ENCODE peak calls at places on chromosomes 12 and 14, in ten cellular contexts. M is left lobe of liver, C is cardiac septum, Z is coronary artery, X is GM10248, H is H9, R is A172, F is AG09319, N is NCI-H1417 treated with DMSO at 0.1 percent for 48 hours, B is SK-N-SH. T is an unnamed sample.

GRCh38 chr12:12734561-12735071 is 17.4 kb downstream of the CDKN1B start:
- DNase-seq in M (no peak), C (no peak), Z (no peak), X (no peak), H (no peak), R (no peak), F (no peak), N (no peak), B (no peak), T (no peak)

GRCh38 chr14:57009585-57010515 is 199.6 kb upstream of the OTX2 start:
- DNase-seq in M (no peak), C (no peak), Z (no peak), X (no peak), H (no peak), R (peak; percentile 13), F (no peak), N (no peak), B (peak; percentile 37), T (no peak)

GRCh38 chr12:28217805-28218204 is 27.5 kb downstream of the CCDC91 start:
- DNase-seq in M (no peak), C (no peak), Z (no peak), X (no peak), H (no peak), R (no peak), F (no peak), N (no peak), B (no peak), T (no peak)

GRCh38 chr12:81261508-81262207 is 183.8 kb downstream of the ACSS3 start:
- DNase-seq in M (no peak), C (no peak), Z (no peak), X (no peak), H (no peak), R (no peak), F (no peak), N (no peak), B (no peak), T (no peak)

GRCh38 chr12:123621101-123621500 is 12.4 kb downstream of the EIF2B1 start:
- DNase-seq in M (no peak), C (peak; percentile 49), Z (no peak), X (no peak), H (no peak), R (no peak), F (peak; percentile 76), N (no peak), B (no peak), T (no peak)

GRCh38 chr12:91778091-91778819 is 367.4 kb downstream of the BTG1 start:
- DNase-seq in M (no peak), C (no peak), Z (no peak), X (peak; percentile 9), H (no peak), R (peak; percentile 50), F (no peak), N (no peak), B (no peak), T (no peak)

GRCh38 chr12:40185303-40185693 is 39.5 kb upstream of the LRRK2 start:
- DNase-seq in M (no peak), C (no peak), Z (no peak), X (no peak), H (no peak), R (no peak), F (no peak), N (no peak), B (no peak), T (no peak)

GRCh38 chr14:34246206-34246605 is 215.8 kb downstream of the SPTSSA start:
- DNase-seq in M (no peak), C (no peak), Z (no peak), X (no peak), H (no peak), R (no peak), F (no peak), N (no peak), B (no peak), T (no peak)

GRCh38 chr12:58247633-58248032 is 306.3 kb downstream of the ATP23 start:
- DNase-seq in M (no peak), C (no peak), Z (no peak), X (no peak), H (no peak), R (no peak), F (no peak), N (no peak), B (no peak), T (no peak)

GRCh38 chr14:87108726-87109125 is 884.3 kb downstream of the GALC start:
- DNase-seq in M (no peak), C (no peak), Z (no peak), X (no peak), H (no peak), R (peak; percentile 67), F (peak; percentile 2), N (no peak), B (no peak), T (peak; percentile 44)

GRCh38 chr12:55906056-55906455 is 21.6 kb downstream of the PYM1 start:
- DNase-seq in M (no peak), C (no peak), Z (no peak), X (no peak), H (no peak), R (no peak), F (no peak), N (no peak), B (no peak), T (no peak)

GRCh38 chr12:98618952-98619351 is 25.5 kb downstream of the SLC25A3 start:
- DNase-seq in M (no peak), C (no peak), Z (no peak), X (no peak), H (no peak), R (no peak), F (peak; percentile 36), N (no peak), B (no peak), T (no peak)

GRCh38 chr14:22561661-22562579 is 27.1 kb downstream of the DAD1 start:
- DNase-seq in M (no peak), C (no peak), Z (no peak), X (peak; percentile 24), H (no peak), R (no peak), F (no peak), N (no peak), B (no peak), T (no peak)

GRCh38 chr14:76917759-76918175 is 91.6 kb downstream of the LRRC74A start:
- DNase-seq in M (no peak), C (no peak), Z (no peak), X (no peak), H (no peak), R (no peak), F (no peak), N (no peak), B (no peak), T (no peak)

GRCh38 chr14:64440494-64440893 is 24.8 kb upstream of the AKAP5 start:
- DNase-seq in M (no peak), C (no peak), Z (no peak), X (no peak), H (no peak), R (no peak), F (no peak), N (no peak), B (no peak), T (no peak)

GRCh38 chr12:104494137-104494815 is 37.5 kb downstream of the CHST11 start:
- DNase-seq in M (no peak), C (no peak), Z (no peak), X (no peak), H (no peak), R (no peak), F (no peak), N (no peak), B (no peak), T (no peak)

GRCh38 chr12:124841558-124841945 is 22.1 kb downstream of the SCARB1 start:
- DNase-seq in M (no peak), C (no peak), Z (no peak), X (no peak), H (no peak), R (no peak), F (no peak), N (no peak), B (no peak), T (no peak)

GRCh38 chr12:88723219-88723618 is 142.9 kb upstream of the KITLG start:
- DNase-seq in M (no peak), C (no peak), Z (no peak), X (no peak), H (no peak), R (no peak), F (no peak), N (no peak), B (no peak), T (no peak)

GRCh38 chr12:16349132-16349463 is 1.7 kb downstream of the MGST1 start:
- DNase-seq in M (peak; percentile 90), C (no peak), Z (peak; percentile 78), X (peak; percentile 17), H (no peak), R (peak; percentile 33), F (peak; percentile 89), N (no peak), B (no peak), T (no peak)

GRCh38 chr12:108204618-108205017 is 75.5 kb downstream of the WSCD2 start:
- DNase-seq in M (no peak), C (no peak), Z (no peak), X (no peak), H (no peak), R (no peak), F (no peak), N (no peak), B (no peak), T (no peak)

GRCh38 chr12:115201928-115202327 is 518.0 kb upstream of the TBX3 start:
- DNase-seq in M (no peak), C (no peak), Z (no peak), X (no peak), H (no peak), R (no peak), F (no peak), N (no peak), B (no peak), T (no peak)

GRCh38 chr12:52217223-52217622 is 15.8 kb upstream of the KRT7 start:
- DNase-seq in M (peak; percentile 64), C (peak; percentile 77), Z (no peak), X (no peak), H (no peak), R (no peak), F (no peak), N (no peak), B (no peak), T (peak; percentile 39)

GRCh38 chr14:97120204-97121120 is 323.3 kb downstream of the VRK1 start:
- DNase-seq in M (no peak), C (no peak), Z (no peak), X (no peak), H (no peak), R (no peak), F (no peak), N (no peak), B (no peak), T (no peak)

GRCh38 chr14:72736348-72736747 is 157.6 kb downstream of the DPF3 start:
- DNase-seq in M (peak; percentile 41), C (peak; percentile 14), Z (peak; percentile 38), X (no peak), H (no peak), R (peak; percentile 25), F (peak; percentile 18), N (no peak), B (peak; percentile 71), T (no peak)

GRCh38 chr14:54106802-54107377 is 150.3 kb upstream of the BMP4 start:
- DNase-seq in M (no peak), C (no peak), Z (no peak), X (no peak), H (no peak), R (peak; percentile 16), F (no peak), N (no peak), B (no peak), T (no peak)

GRCh38 chr14:59831121-59831730 is 39.4 kb downstream of the RTN1 start:
- DNase-seq in M (no peak), C (no peak), Z (no peak), X (no peak), H (no peak), R (no peak), F (no peak), N (no peak), B (no peak), T (no peak)

GRCh38 chr14:68692216-68692615 is 100.7 kb downstream of the ZFP36L1 start:
- DNase-seq in M (no peak), C (peak; percentile 38), Z (no peak), X (no peak), H (no peak), R (no peak), F (no peak), N (no peak), B (no peak), T (no peak)

GRCh38 chr12:94057262-94058151 is 90.9 kb upstream of the PLXNC1 start:
- DNase-seq in M (no peak), C (no peak), Z (no peak), X (no peak), H (no peak), R (no peak), F (no peak), N (no peak), B (no peak), T (no peak)